ENCODE peak calls at places on chromosomes 2 and 18, in five cellular contexts. B is heart left ventricle, Y is nephron progenitor cell, F is ovary, L is spleen. A is an unnamed sample.

GRCh38 chr2:235021752-235022151 is 69.9 kb downstream of the SH3BP4 start:
- DNase-seq in B (no peak), L (no peak), Y (no peak), F (no peak), A (no peak)

GRCh38 chr2:77397763-77398162 is 124.4 kb downstream of the LRRTM4 start:
- DNase-seq in B (no peak), Y (no peak), L (no peak), F (no peak), A (no peak)

GRCh38 chr18:62460851-62461300 is 61.9 kb upstream of the ZCCHC2 start:
- DNase-seq in F (no peak), L (no peak), B (no peak), Y (no peak), A (no peak)

GRCh38 chr2:118530976-118531375 is 316.5 kb downstream of the EN1 start:
- DNase-seq in Y (no peak), B (no peak), F (no peak), L (no peak), A (no peak)

GRCh38 chr2:174465327-174465726 is 21.5 kb downstream of the GPR155 start:
- DNase-seq in Y (peak; percentile 16), B (no peak), F (no peak), L (no peak), A (no peak)

GRCh38 chr18:6249110-6249680 is 165.5 kb downstream of the L3MBTL4 start:
- DNase-seq in B (no peak), Y (no peak), F (no peak), L (no peak), A (no peak)

GRCh38 chr2:168369087-168369486 is 87.0 kb upstream of the CERS6 start:
- DNase-seq in L (no peak), Y (no peak), F (no peak), B (no peak), A (no peak)

GRCh38 chr2:174350593-174351181 is 15.9 kb downstream of the SP9 start:
- DNase-seq in L (no peak), B (no peak), F (no peak), Y (no peak), A (no peak)

GRCh38 chr18:50751490-50751889 is 68.3 kb downstream of the MRO start:
- DNase-seq in F (no peak), B (no peak), Y (no peak), L (no peak), A (no peak)

GRCh38 chr2:217338306-217338916 is 478.5 kb upstream of the TNP1 start:
- DNase-seq in B (no peak), F (no peak), L (no peak), Y (no peak), A (no peak)

GRCh38 chr2:11123856-11124759 is 31.2 kb upstream of the SLC66A3 start:
- DNase-seq in Y (peak; percentile 86), L (peak; percentile 86), B (peak; percentile 76), F (peak; percentile 67), A (peak; percentile 52)

GRCh38 chr2:37923308-37924055 is 1.6 kb upstream of the RMDN2 start:
- DNase-seq in B (no peak), F (no peak), L (no peak), Y (no peak), A (no peak)

GRCh38 chr2:37926635-37927034 is 1.5 kb downstream of the RMDN2 start:
- DNase-seq in L (no peak), Y (no peak), F (no peak), B (no peak), A (no peak)

GRCh38 chr2:37928377-37928776 is 3.3 kb downstream of the RMDN2 start:
- DNase-seq in Y (no peak), L (no peak), F (no peak), B (no peak), A (no peak)

GRCh38 chr2:37920570-37920969 is 4.5 kb upstream of the RMDN2 start:
- DNase-seq in B (no peak), F (no peak), L (no peak), Y (no peak), A (no peak)

GRCh38 chr2:37925063-37925897 is at the start of gene RMDN2:
- DNase-seq in Y (peak; percentile 96), F (peak; percentile 91), L (peak; percentile 98), B (peak; percentile 96), A (peak; percentile 69)
- TF ChIP-seq CTCF in Y (no peak), F (no peak), L (peak; percentile 25), B (no peak), A (no peak)

GRCh38 chr2:85239102-85239501 is 88.7 kb downstream of the TGOLN2 start:
- DNase-seq in Y (no peak), B (no peak), F (no peak), L (peak; percentile 42), A (no peak)
- TF ChIP-seq CTCF in Y (no peak), B (no peak), F (no peak), L (no peak), A (no peak)

DNA sequence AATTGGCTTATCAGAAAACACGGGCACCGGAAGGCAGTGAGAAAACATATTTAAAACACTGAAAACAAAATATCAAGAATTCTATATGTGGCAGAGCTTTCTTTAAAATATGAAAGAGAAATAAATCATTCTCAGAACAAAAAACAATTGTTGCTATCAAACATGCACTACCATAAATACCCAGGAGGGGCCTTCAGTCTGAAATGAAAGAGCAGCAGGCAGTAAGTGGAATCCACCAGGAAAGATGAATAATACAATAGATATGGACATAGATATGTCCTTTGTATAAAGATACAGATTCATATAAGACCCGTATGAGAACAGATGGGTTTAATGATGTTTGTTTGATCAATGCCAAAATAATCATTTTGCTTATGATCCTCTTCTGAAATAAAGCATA is 142.0 kb downstream of the TMEM18 start:
- DNase-seq in F (no peak), B (no peak), L (no peak), Y (no peak), A (no peak)
- TF ChIP-seq CTCF in F (no peak), B (no peak), L (no peak), Y (no peak), A (no peak)

DNA sequence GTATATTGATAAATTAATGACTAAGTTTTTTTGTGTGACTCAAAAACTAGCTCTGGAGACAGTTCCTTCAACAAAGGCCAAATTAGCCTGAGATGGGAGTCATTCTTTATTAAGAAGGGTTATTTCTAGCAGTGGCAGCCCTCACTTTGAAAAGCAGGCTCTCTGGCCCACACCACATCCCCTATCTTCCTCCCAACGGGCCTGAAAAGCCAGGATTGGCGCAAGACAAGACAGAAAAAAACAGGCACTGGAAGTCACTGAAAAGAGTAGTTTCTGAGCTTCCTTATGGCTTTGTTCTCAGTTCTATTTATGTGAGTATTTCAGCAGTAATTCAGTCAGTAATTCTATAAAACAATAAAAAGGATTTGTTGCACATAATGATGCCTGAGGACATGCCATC is 149.0 kb downstream of the LAMA3 start:
- DNase-seq in F (no peak), B (no peak), Y (no peak), L (no peak), A (no peak)
- TF ChIP-seq CTCF in F (no peak), B (no peak), Y (no peak), L (no peak), A (no peak)

GRCh38 chr2:38037757-38038615 is 38.0 kb downstream of the CYP1B1 start:
- DNase-seq in Y (peak; percentile 35), F (peak; percentile 43), L (no peak), B (no peak), A (no peak)
- TF ChIP-seq CTCF in Y (no peak), F (no peak), L (no peak), B (peak; percentile 57), A (no peak)

GRCh38 chr2:209702775-209703174 is 68.9 kb upstream of the UNC80 start:
- DNase-seq in B (no peak), F (no peak), Y (no peak), L (no peak), A (no peak)

GRCh38 chr2:209694748-209695147 is 76.9 kb upstream of the UNC80 start:
- DNase-seq in F (no peak), Y (no peak), B (no peak), L (no peak), A (no peak)

GRCh38 chr2:209696836-209697711 is 74.6 kb upstream of the UNC80 start:
- DNase-seq in L (no peak), B (no peak), Y (no peak), F (no peak), A (no peak)
- TF ChIP-seq CTCF in L (no peak), B (no peak), Y (no peak), F (no peak), A (no peak)

DNA sequence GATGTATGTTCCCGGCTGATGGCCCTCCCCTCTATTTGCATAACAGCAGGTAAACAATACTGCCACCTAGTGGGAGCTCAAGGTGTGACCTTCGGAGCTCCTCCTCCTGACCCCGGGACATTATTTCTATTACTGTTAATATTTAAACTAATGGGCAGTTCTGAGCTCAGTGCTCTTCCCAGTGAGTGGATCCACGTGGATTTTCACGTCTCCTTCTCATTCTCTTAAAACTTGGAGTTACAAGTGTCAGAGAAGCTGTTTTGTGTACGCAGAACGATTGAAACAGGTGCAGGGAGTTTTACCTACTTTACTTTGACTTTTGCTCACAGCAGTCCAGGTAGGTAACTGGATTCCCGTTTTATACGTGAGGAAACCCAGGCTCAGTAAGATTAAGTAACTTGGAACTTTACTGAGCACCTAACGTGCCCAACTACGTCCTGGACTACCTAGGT is 127.3 kb downstream of the PRKCE start:
- DNase-seq in B (no peak), L (no peak), Y (peak; percentile 53), F (peak; percentile 50), A (peak; percentile 54)
- TF ChIP-seq CTCF in B (peak; percentile 84), L (peak; percentile 84), Y (peak; percentile 58), F (peak; percentile 51), A (peak; percentile 89)